ENCODE peak calls at places on chromosomes 7 and 10, in four cellular contexts. M is suprapubic skin; Q is CD4-positive, alpha-beta T cell; C is IMR-90. A is an unnamed sample. For H3K9me3, the result is how much of the 10 kb centered on the place peaks cover.

GRCh38 chr10:78398385-78398784 is 364.7 kb downstream of the RPS24 start:
- DNase-seq in Q (no peak), M (no peak), C (no peak), A (no peak)

GRCh38 chr7:157518514-157519175 is 181.8 kb downstream of the DNAJB6 start:
- DNase-seq in C (no peak), Q (no peak), M (no peak), A (no peak)

GRCh38 chr10:32548208-32548607 is 102.3 kb downstream of the CCDC7 start:
- DNase-seq in C (no peak), Q (no peak), M (no peak), A (no peak)

GRCh38 chr10:80530251-80530650 is 7.5 kb upstream of the SH2D4B start:
- DNase-seq in C (peak), M (no peak), Q (peak), A (no peak)

GRCh38 chr10:9596368-9596920 is 1421.2 kb upstream of the CELF2 start:
- DNase-seq in C (peak), Q (no peak), M (no peak), A (no peak)

GRCh38 chr7:36285276-36285675 is 104.4 kb upstream of the ANLN start:
- DNase-seq in C (no peak), M (peak), Q (no peak), A (no peak)

GRCh38 chr10:71246591-71247143 is 34.3 kb downstream of the UNC5B start:
- DNase-seq in C (no peak), Q (no peak), M (no peak), A (peak)

GRCh38 chr7:2309889-2310331 is 4.3 kb downstream of the SNX8 start:
- DNase-seq in Q (no peak), C (peak), M (no peak), A (no peak)

GRCh38 chr10:97040706-97041105 is 145.1 kb downstream of the SLIT1 start:
- DNase-seq in C (no peak), Q (no peak), M (no peak), A (no peak)

GRCh38 chr7:19752045-19752444 is 21.4 kb downstream of the TMEM196 start:
- DNase-seq in Q (no peak), C (no peak), M (no peak), A (no peak)

GRCh38 chr7:103987455-103987854 is 2.0 kb downstream of the RELN start:
- DNase-seq in Q (no peak), C (no peak), M (no peak), A (no peak)

DNA sequence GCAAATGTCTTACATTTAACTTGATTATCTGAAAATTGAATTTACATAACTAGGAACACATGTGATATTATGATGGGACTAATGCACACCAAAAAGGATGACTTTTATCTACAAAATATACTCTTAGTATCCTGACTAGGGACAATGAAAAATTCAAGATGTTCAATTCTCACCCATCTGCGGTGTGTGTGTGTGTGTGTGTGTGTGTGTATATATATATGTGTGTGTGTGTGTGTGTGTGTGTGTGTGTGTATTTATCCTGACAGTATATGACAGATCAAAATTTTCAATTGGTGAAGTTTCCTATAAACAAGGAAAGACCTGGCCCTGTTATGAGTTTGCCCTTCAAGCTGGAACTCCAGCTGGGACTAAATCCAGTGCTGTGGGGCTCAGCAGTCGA is 40.3 kb upstream of the MET start:
- DNase-seq in C (no peak), Q (no peak), M (no peak), A (peak)
- H3K9me3 ChIP-seq in C (under half), Q (under half), M (under half), A (under half)

GRCh38 chr7:8719102-8719501 is 285.7 kb downstream of the NXPH1 start:
- DNase-seq in C (no peak), M (no peak), Q (no peak), A (no peak)

DNA sequence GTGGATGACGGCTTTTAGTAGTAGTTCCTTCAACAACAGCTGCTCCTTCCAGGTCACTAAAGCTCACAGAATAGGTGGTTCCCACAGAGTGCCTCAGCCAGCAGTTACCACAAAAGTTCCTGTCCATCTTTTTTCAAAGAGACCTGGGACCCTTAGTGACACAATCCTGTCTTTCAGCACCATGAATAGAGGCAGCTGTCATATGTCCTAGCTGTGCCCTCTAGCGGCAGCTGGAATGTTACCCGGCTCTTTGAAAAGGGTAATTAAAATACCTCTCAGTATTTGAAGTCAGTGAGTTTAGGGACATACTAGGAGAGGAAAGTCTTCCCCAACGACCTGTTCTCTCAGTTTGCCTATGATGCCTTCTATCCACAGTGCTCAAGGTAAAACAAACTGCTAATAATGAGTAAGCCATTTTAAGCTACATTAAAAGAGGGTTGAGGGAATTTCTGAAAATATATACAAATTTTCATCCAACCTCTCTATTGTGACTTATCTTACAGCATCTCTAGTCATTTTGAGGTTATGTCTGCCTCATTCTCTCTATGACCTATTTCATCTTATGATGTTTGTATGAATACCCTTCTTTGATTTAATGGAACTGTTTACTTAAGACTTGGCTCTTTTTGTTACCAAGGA is 290.8 kb downstream of the NXPH1 start:
- DNase-seq in Q (no peak), M (no peak), C (no peak), A (peak)
- TF ChIP-seq CTCF in Q (no peak), M (no peak), C (no peak), A (peak)

DNA sequence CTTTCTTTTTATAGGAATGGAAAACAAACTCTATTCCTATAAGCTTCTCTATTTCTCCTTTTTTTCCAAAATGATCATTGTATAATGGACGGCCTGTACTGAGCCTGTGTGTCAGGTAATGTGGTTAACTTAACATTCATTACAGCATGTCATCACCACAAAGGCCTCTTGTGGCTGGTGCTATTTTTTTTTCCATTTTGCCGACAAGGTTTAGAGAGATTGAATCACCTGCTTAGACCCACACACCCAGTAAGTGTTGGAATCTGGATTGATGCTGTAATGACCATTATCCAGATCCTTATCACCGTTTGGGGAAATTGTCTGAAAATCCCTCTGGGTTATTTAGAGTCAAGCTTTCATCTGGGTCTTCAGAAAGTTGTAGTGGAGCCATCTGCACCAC is 18.5 kb downstream of the AKR1B15 start:
- DNase-seq in M (no peak), C (no peak), Q (no peak), A (no peak)
- H3K9me3 ChIP-seq in M (under half), C (under half), Q (under half), A (under half)

DNA sequence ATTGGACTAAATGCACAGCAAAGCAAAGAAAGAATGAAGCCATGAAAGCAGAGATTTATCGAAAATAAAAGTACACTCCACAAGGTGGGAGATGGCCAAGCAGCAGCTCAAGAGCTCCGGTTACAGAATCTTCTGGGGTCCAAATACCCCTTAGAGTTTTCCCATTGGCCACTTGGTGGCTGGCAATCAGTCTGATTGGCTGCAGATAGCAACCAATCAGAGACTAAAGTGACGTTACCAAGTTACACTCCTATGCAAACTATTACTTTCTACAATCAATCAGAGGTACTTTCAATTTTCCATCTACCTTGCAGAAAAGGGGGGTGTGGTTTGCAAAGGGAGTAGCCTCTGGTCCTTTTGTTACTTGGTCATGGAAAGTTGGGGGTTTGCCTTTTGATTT is 58.0 kb upstream of the AUTS2 start:
- DNase-seq in C (no peak), Q (no peak), M (no peak), A (no peak)
- TF ChIP-seq CTCF in C (no peak), Q (no peak), M (no peak), A (no peak)

GRCh38 chr7:99268361-99268908 is 4.2 kb upstream of the MYH16 start:
- DNase-seq in C (no peak), Q (no peak), M (no peak), A (no peak)
- H3K9me3 ChIP-seq in C (under half), Q (under half), M (under half), A (under half)

GRCh38 chr7:34596887-34597286 is 61.1 kb upstream of the NPSR1 start:
- DNase-seq in M (no peak), C (no peak), Q (no peak), A (no peak)
- TF ChIP-seq CTCF in M (no peak), C (peak), Q (no peak), A (no peak)

GRCh38 chr7:56493196-56493595 is 377.0 kb upstream of the NUPR2 start:
- DNase-seq in C (no peak), M (no peak), Q (no peak), A (no peak)

GRCh38 chr7:56491636-56492425 is 375.6 kb upstream of the NUPR2 start:
- DNase-seq in Q (no peak), C (no peak), M (no peak), A (no peak)

GRCh38 chr7:56493704-56494450 is 377.7 kb upstream of the NUPR2 start:
- DNase-seq in M (no peak), Q (no peak), C (no peak), A (no peak)

DNA sequence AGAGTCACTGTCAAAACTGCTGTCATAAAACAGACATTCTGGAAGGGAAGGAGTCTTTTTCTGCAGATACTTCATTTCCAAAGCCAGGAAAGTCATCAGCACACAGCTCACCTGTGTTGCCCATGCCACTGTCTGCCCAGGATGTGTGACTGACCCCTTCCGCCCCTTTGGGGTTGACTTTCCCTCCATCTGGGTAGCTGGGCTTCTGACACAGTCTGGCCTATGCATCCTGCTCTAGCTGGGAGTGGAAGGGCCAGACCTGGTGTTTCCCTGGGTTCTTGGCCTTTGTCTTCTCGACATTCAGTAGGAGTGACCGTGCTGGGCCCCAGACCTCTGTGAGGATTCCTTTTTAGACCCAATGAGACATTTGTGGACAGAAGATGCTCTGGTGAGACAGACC is 378.9 kb upstream of the NUPR2 start:
- DNase-seq in Q (no peak), C (no peak), M (no peak), A (no peak)
- H3K9me3 ChIP-seq in Q (half or more), C (half or more), M (half or more), A (under half)

DNA sequence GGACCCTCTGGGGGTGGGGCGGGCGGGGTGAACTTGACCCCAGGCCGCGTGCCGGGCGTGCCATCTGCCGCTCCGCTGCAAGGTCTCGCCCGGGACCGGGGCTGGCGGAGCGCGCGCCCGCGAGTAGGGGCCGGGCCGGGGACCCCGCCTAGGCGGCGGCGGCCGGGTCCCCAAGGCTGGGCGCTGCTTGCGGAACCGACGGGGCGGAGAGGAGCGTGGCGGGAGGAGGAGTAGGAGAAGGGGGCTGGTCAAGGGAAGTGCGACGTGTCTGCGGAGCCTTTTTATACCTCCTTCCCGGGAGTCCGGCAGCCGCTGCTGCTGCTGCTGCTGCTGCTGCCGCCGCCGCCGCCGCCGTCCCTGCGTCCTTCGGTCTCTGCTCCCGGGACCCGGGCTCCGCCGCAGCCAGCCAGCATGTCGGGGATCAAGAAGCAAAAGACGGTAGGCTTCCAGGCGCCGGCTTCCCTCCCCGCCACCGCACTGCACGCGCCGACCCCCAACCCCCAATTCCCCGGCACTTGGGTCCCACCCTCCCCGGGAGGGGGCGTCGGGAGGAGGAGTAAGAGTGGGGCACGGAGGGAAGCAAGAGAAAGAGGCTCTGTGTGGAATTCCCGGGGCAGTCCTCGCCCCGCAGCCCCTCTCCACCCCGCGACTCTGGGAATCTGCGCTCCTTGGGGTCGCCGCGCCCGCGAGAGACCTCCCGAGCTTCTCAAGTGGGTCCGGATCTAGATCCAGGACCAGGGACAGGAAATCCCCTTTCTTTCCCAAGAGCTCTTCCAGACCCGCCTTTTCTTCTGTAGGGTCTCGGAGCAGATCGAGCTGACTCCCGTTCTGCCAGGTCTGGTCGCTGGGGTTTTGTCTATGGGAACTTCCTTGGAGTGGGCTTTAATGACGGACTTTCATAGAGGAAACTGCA is at the start of gene PAPSS2:
- DNase-seq in Q (no peak), C (peak), M (peak), A (peak)
- TF ChIP-seq CTCF in Q (no peak), C (no peak), M (no peak), A (no peak)

GRCh38 chr10:49174926-49175500 is 13.2 kb downstream of the TMEM273 start:
- DNase-seq in C (no peak), M (peak), Q (no peak), A (no peak)

GRCh38 chr10:49172204-49173132 is 15.7 kb downstream of the TMEM273 start:
- DNase-seq in M (no peak), Q (no peak), C (no peak), A (no peak)

GRCh38 chr10:49174261-49174925 is 13.8 kb downstream of the TMEM273 start:
- DNase-seq in M (peak), Q (no peak), C (no peak), A (no peak)

GRCh38 chr10:49173848-49174247 is 14.3 kb downstream of the TMEM273 start:
- DNase-seq in M (no peak), Q (no peak), C (no peak), A (no peak)

GRCh38 chr10:49173201-49173772 is 14.9 kb downstream of the TMEM273 start:
- DNase-seq in Q (no peak), M (no peak), C (no peak), A (no peak)
- H3K9me3 ChIP-seq in Q (under half), M (under half), C (under half), A (under half)

GRCh38 chr10:114304566-114305421 is 65.7 kb downstream of the VWA2 start:
- DNase-seq in M (no peak), Q (peak), C (no peak), A (peak)
- TF ChIP-seq CTCF in M (peak), Q (peak), C (peak), A (peak)